ENCODE peak calls at places on chromosomes 1 and 21, in five cellular contexts. K is stimulated activated CD8-positive, alpha-beta memory T cell treated with anti-CD3 and anti-CD28 coated beads, Interleukin-15, amount 100 ng/mL, for 24 hours; D is heart right ventricle; X is RCC 7860; U is KBM-7. B is an unnamed sample.

GRCh38 chr1:18691648-18692047 is 61.0 kb downstream of the PAX7 start:
- DNase-seq in K (no peak), X (no peak), D (no peak), U (no peak), B (no peak)

GRCh38 chr1:223700388-223700918 is 11.9 kb upstream of the CAPN2 start:
- DNase-seq in D (no peak), K (no peak), U (no peak), X (peak), B (no peak)

GRCh38 chr1:109793089-109793485 is 29.4 kb upstream of the EPS8L3 start:
- DNase-seq in U (no peak), X (no peak), D (no peak), K (no peak), B (no peak)

GRCh38 chr21:38925923-38926322 is 120.2 kb downstream of the ETS2 start:
- DNase-seq in X (peak), K (no peak), U (peak), D (peak), B (no peak)

GRCh38 chr1:112399456-112399855 is 3.4 kb downstream of the CTTNBP2NL start:
- DNase-seq in U (no peak), K (no peak), D (no peak), X (no peak), B (no peak)

GRCh38 chr1:16076003-16076870 is 2.8 kb upstream of the FAM131C start:
- DNase-seq in D (peak), X (peak), K (no peak), U (no peak), B (no peak)

GRCh38 chr1:178528963-178529355 is 16.1 kb downstream of the TEX35 start:
- DNase-seq in K (no peak), D (no peak), U (no peak), X (no peak), B (no peak)

GRCh38 chr1:237864338-237865244 is 26.1 kb downstream of the ZP4 start:
- DNase-seq in K (no peak), U (peak), D (peak), X (peak), B (peak)

GRCh38 chr1:241408170-241408569 is 51.2 kb upstream of the RGS7 start:
- DNase-seq in X (no peak), D (no peak), K (no peak), U (peak), B (no peak)

GRCh38 chr1:157404063-157404501 is 148.2 kb downstream of the FCRL5 start:
- DNase-seq in D (no peak), K (no peak), U (peak), X (no peak), B (no peak)

GRCh38 chr1:214660900-214661299 is 57.9 kb downstream of the CENPF start:
- DNase-seq in U (no peak), D (no peak), X (no peak), K (no peak), B (no peak)

GRCh38 chr1:211833174-211833820 is 2.7 kb upstream of the LPGAT1 start:
- DNase-seq in U (peak), D (no peak), X (no peak), K (no peak), B (no peak)

GRCh38 chr1:109619655-109620395 is at the start of gene AMPD2:
- DNase-seq in D (peak), U (peak), K (peak), X (peak), B (peak)

GRCh38 chr1:45187735-45188134 is 18.7 kb downstream of the ZSWIM5 start:
- DNase-seq in D (no peak), X (no peak), U (no peak), K (no peak), B (no peak)

GRCh38 chr1:183403386-183403957 is 14.7 kb downstream of the NMNAT2 start:
- DNase-seq in U (no peak), D (no peak), X (no peak), K (no peak), B (no peak)

GRCh38 chr21:37496972-37497371 is 130.4 kb downstream of the DYRK1A start:
- DNase-seq in X (no peak), K (no peak), U (peak), D (no peak), B (no peak)

GRCh38 chr1:8560611-8561544 is 243.0 kb downstream of the SLC45A1 start:
- DNase-seq in D (no peak), U (peak), X (peak), K (no peak), B (no peak)

GRCh38 chr1:82455342-82455741 is 654.6 kb downstream of the ADGRL2 start:
- DNase-seq in U (no peak), K (no peak), X (no peak), D (no peak), B (no peak)

GRCh38 chr1:67230539-67230938 is 64.3 kb downstream of the IL23R start:
- DNase-seq in D (no peak), U (no peak), K (no peak), X (no peak), B (no peak)

GRCh38 chr1:228274452-228275153 is 66.8 kb downstream of the OBSCN start:
- DNase-seq in X (no peak), K (no peak), U (no peak), D (no peak), B (no peak)

GRCh38 chr1:212260557-212261342 is 24.5 kb upstream of the PPP2R5A start:
- DNase-seq in U (no peak), K (no peak), D (no peak), X (peak), B (no peak)

GRCh38 chr1:39933956-39934941 is 20.7 kb upstream of the MFSD2A start:
- DNase-seq in X (peak), K (no peak), U (peak), D (peak), B (no peak)

GRCh38 chr1:77031101-77031662 is 163.9 kb downstream of the ST6GALNAC5 start:
- DNase-seq in K (no peak), D (no peak), X (peak), U (no peak), B (no peak)

GRCh38 chr1:28087614-28088167 is 719 bp downstream of the EYA3 start:
- DNase-seq in X (no peak), U (peak), K (no peak), D (no peak), B (no peak)

GRCh38 chr21:17612023-17612564 is 607 bp downstream of the BTG3 start:
- DNase-seq in U (no peak), K (peak), D (peak), X (no peak), B (no peak)

GRCh38 chr1:209565759-209566678 is 17.5 kb upstream of the CAMK1G start:
- DNase-seq in D (peak), X (peak), K (peak), U (peak), B (no peak)

GRCh38 chr1:91148641-91149069 is 126.8 kb upstream of the ZNF644 start:
- DNase-seq in K (no peak), X (no peak), U (peak), D (no peak), B (no peak)

GRCh38 chr1:51058863-51059262 is 43.2 kb upstream of the C1orf185 start:
- DNase-seq in D (no peak), U (peak), K (no peak), X (no peak), B (no peak)

GRCh38 chr1:23083714-23084480 is 64.6 kb downstream of the KDM1A start:
- DNase-seq in K (no peak), D (peak), U (no peak), X (no peak), B (no peak)

GRCh38 chr1:59443355-59443754 is 146.5 kb downstream of the FGGY start:
- DNase-seq in X (no peak), K (no peak), U (no peak), D (no peak), B (no peak)

GRCh38 chr1:84365225-84366221 is 32.8 kb upstream of the DNASE2B start:
- DNase-seq in X (peak), K (no peak), U (peak), D (no peak), B (no peak)

GRCh38 chr21:42423197-42423675 is 19.5 kb downstream of the UBASH3A start:
- DNase-seq in D (no peak), K (no peak), U (no peak), X (no peak), B (no peak)

GRCh38 chr1:54069792-54070548 is 16.6 kb downstream of the TCEANC2 start:
- DNase-seq in X (peak), D (no peak), U (peak), K (no peak), B (peak)

GRCh38 chr1:12561121-12561520 is 56.9 kb downstream of the DHRS3 start:
- DNase-seq in U (no peak), D (no peak), X (no peak), K (no peak), B (no peak)

GRCh38 chr1:65056866-65057265 is 90.5 kb upstream of the JAK1 start:
- DNase-seq in K (no peak), X (no peak), D (no peak), U (no peak), B (no peak)

GRCh38 chr1:224666078-224666477 is 50.0 kb downstream of the CNIH3 start:
- DNase-seq in K (no peak), D (no peak), X (no peak), U (no peak), B (no peak)

GRCh38 chr1:47873332-47873731 is 123.9 kb downstream of the TRABD2B start:
- DNase-seq in X (no peak), K (no peak), D (no peak), U (no peak), B (no peak)

GRCh38 chr1:202599669-202600431 is 110.4 kb downstream of the SYT2 start:
- DNase-seq in D (peak), X (peak), U (peak), K (no peak), B (peak)

GRCh38 chr1:53338410-53338809 is 10.5 kb upstream of the LRP8 start:
- DNase-seq in K (no peak), X (no peak), D (no peak), U (no peak), B (no peak)

B was measured in D721Med.